ENCODE peak calls at places on chromosomes 6 and 20, in seven cellular contexts. One of them, this sample, is unnamed.

GRCh38 chr20:7772376-7772775 is 167.9 kb downstream of the HAO1 start:
- DNase-seq in nucleus accumbens: no peak
- DNase-seq in DMS153: peak; percentile 65
- DNase-seq in T-helper 2 cell: peak; percentile 12
- DNase-seq in kidney epithelial cell: no peak
- DNase-seq in T-helper 1 cell: no peak
- DNase-seq in AG20443: peak; percentile 46
- DNase-seq in this sample: no peak

GRCh38 chr6:106751501-106752252 is 122.3 kb downstream of the QRSL1 start:
- DNase-seq in nucleus accumbens: no peak
- DNase-seq in DMS153: peak; percentile 63
- DNase-seq in T-helper 2 cell: no peak
- DNase-seq in kidney epithelial cell: peak; percentile 94
- DNase-seq in T-helper 1 cell: no peak
- DNase-seq in AG20443: no peak
- DNase-seq in this sample: no peak

GRCh38 chr6:31193206-31193605 is 22.7 kb upstream of the POU5F1 start:
- DNase-seq in nucleus accumbens: no peak
- DNase-seq in DMS153: no peak
- DNase-seq in T-helper 2 cell: no peak
- DNase-seq in kidney epithelial cell: no peak
- DNase-seq in T-helper 1 cell: no peak
- DNase-seq in AG20443: no peak
- DNase-seq in this sample: no peak

GRCh38 chr6:43308101-43308989 is at the start of gene CRIP3:
- DNase-seq in nucleus accumbens: no peak
- DNase-seq in DMS153: peak; percentile 86
- DNase-seq in T-helper 2 cell: peak; percentile 68
- DNase-seq in kidney epithelial cell: no peak
- DNase-seq in T-helper 1 cell: peak; percentile 29
- DNase-seq in AG20443: peak; percentile 70
- DNase-seq in this sample: no peak

GRCh38 chr20:50762045-50762422 is 30.7 kb downstream of the PARD6B start:
- DNase-seq in nucleus accumbens: no peak
- DNase-seq in DMS153: no peak
- DNase-seq in T-helper 2 cell: no peak
- DNase-seq in kidney epithelial cell: no peak
- DNase-seq in T-helper 1 cell: no peak
- DNase-seq in AG20443: no peak
- DNase-seq in this sample: peak; percentile 59

GRCh38 chr6:32973934-32974333 is 5.5 kb downstream of the BRD2 start:
- DNase-seq in nucleus accumbens: no peak
- DNase-seq in DMS153: no peak
- DNase-seq in T-helper 2 cell: peak; percentile 73
- DNase-seq in kidney epithelial cell: no peak
- DNase-seq in T-helper 1 cell: peak; percentile 26
- DNase-seq in AG20443: peak; percentile 54
- DNase-seq in this sample: no peak

GRCh38 chr6:112956696-112957525 is 609.8 kb downstream of the RFPL4B start:
- DNase-seq in nucleus accumbens: no peak
- DNase-seq in DMS153: no peak
- DNase-seq in T-helper 2 cell: no peak
- DNase-seq in kidney epithelial cell: peak; percentile 43
- DNase-seq in T-helper 1 cell: no peak
- DNase-seq in AG20443: peak; percentile 48
- DNase-seq in this sample: no peak

GRCh38 chr6:100464910-100465700 is at the start of gene SIM1:
- DNase-seq in nucleus accumbens: no peak
- DNase-seq in DMS153: peak; percentile 67
- DNase-seq in T-helper 2 cell: peak; percentile 73
- DNase-seq in kidney epithelial cell: peak; percentile 56
- DNase-seq in T-helper 1 cell: no peak
- DNase-seq in AG20443: peak; percentile 98
- DNase-seq in this sample: no peak

GRCh38 chr20:25470045-25470444 is 62.6 kb downstream of the GINS1 start:
- DNase-seq in nucleus accumbens: no peak
- DNase-seq in DMS153: peak; percentile 2
- DNase-seq in T-helper 2 cell: peak; percentile 57
- DNase-seq in kidney epithelial cell: no peak
- DNase-seq in T-helper 1 cell: peak; percentile 20
- DNase-seq in AG20443: no peak
- DNase-seq in this sample: no peak

GRCh38 chr6:22470454-22471368 is 98.7 kb upstream of the HDGFL1 start:
- DNase-seq in nucleus accumbens: no peak
- DNase-seq in DMS153: peak; percentile 91
- DNase-seq in T-helper 2 cell: no peak
- DNase-seq in kidney epithelial cell: no peak
- DNase-seq in T-helper 1 cell: no peak
- DNase-seq in AG20443: peak; percentile 62
- DNase-seq in this sample: peak; percentile 54

GRCh38 chr20:62025832-62026563 is 39.7 kb downstream of the TAF4 start:
- DNase-seq in nucleus accumbens: no peak
- DNase-seq in DMS153: no peak
- DNase-seq in T-helper 2 cell: no peak
- DNase-seq in kidney epithelial cell: no peak
- DNase-seq in T-helper 1 cell: no peak
- DNase-seq in AG20443: peak; percentile 86
- DNase-seq in this sample: peak; percentile 81